ENCODE peak calls at places on chromosomes 2 and 18, in nine cellular contexts. X is fibroblast of the conjunctiva, A is neural crest cell, Z is hypothalamus, H is T-cell, Q is astrocyte of the hippocampus, N is fibroblast of pulmonary artery, J is esophagus squamous epithelium, E is astrocyte of the spinal cord. V is an unnamed sample.
A peak's percentile ranks its signal among the peaks of the same experiment; 100 is the strongest.

GRCh38 chr18:31436825-31437224 is 10.7 kb upstream of the DSG3 start:
- DNase-seq in H (no peak), X (no peak), Z (no peak), Q (no peak), N (no peak), A (no peak), E (no peak), J (no peak), V (no peak)

GRCh38 chr2:190121971-190122370 is 59.4 kb upstream of the MSTN start:
- DNase-seq in H (no peak), N (peak; percentile 40), Q (peak; percentile 25), Z (no peak), A (no peak), E (peak; percentile 42), J (no peak), X (no peak), V (no peak)

GRCh38 chr2:238053195-238053776 is 7.5 kb upstream of the SCLY start:
- DNase-seq in N (no peak), J (no peak), A (no peak), X (no peak), Z (no peak), Q (no peak), E (peak; percentile 10), H (no peak), V (no peak)

GRCh38 chr2:187302146-187302545 is 145.9 kb downstream of the CALCRL start:
- DNase-seq in A (no peak), H (no peak), Z (no peak), N (peak; percentile 48), Q (no peak), J (no peak), X (peak; percentile 9), E (peak; percentile 61), V (no peak)

GRCh38 chr2:17713291-17713690 is 40.3 kb downstream of the SMC6 start:
- DNase-seq in Z (no peak), E (no peak), J (no peak), A (no peak), X (no peak), N (no peak), Q (no peak), H (no peak), V (no peak)

GRCh38 chr2:164841719-164842623 is at the start of gene COBLL1:
- DNase-seq in J (no peak), H (no peak), A (peak; percentile 65), Z (peak; percentile 21), Q (peak; percentile 88), E (peak; percentile 72), X (no peak), N (peak; percentile 65), V (no peak)

GRCh38 chr2:30147196-30147714 is 448 bp downstream of the YPEL5 start:
- DNase-seq in N (no peak), A (peak; percentile 12), E (peak; percentile 18), H (no peak), X (no peak), Q (no peak), J (no peak), Z (no peak), V (no peak)

GRCh38 chr2:1492696-1493095 is 79.4 kb downstream of the TPO start:
- DNase-seq in J (no peak), X (no peak), Z (no peak), E (no peak), N (no peak), A (no peak), H (no peak), Q (no peak), V (no peak)

V was measured in CD4-positive, alpha-beta T cell.